ENCODE peak calls at places on chromosomes 1 and 21, in five cellular contexts. One of them, this sample, is unnamed. For H3K36me3, the result is how much of the 10 kb centered on the place peaks cover.

GRCh38 chr1:223726380-223727001 is 14.2 kb downstream of the CAPN2 start:
- DNase-seq in CD4-positive, CD25-positive, alpha-beta regulatory T cell: peak
- DNase-seq in CD8-positive, alpha-beta memory T cell: peak
- DNase-seq in stomach: peak
- DNase-seq in adipocyte: peak
- DNase-seq in this sample: no peak

GRCh38 chr21:15222711-15223110 is 157.9 kb upstream of the NRIP1 start:
- DNase-seq in CD4-positive, CD25-positive, alpha-beta regulatory T cell: no peak
- DNase-seq in CD8-positive, alpha-beta memory T cell: no peak
- DNase-seq in stomach: no peak
- DNase-seq in adipocyte: no peak
- DNase-seq in this sample: no peak

GRCh38 chr21:15875286-15875685 is 145.5 kb downstream of the USP25 start:
- DNase-seq in CD4-positive, CD25-positive, alpha-beta regulatory T cell: no peak
- DNase-seq in CD8-positive, alpha-beta memory T cell: no peak
- DNase-seq in stomach: no peak
- DNase-seq in adipocyte: no peak
- DNase-seq in this sample: no peak

GRCh38 chr1:155608888-155609225 is 1.2 kb upstream of the MSTO1 start:
- DNase-seq in CD4-positive, CD25-positive, alpha-beta regulatory T cell: no peak
- DNase-seq in CD8-positive, alpha-beta memory T cell: no peak
- DNase-seq in stomach: no peak
- DNase-seq in adipocyte: no peak
- DNase-seq in this sample: no peak

GRCh38 chr1:202998836-202999750 is 8.1 kb upstream of the TMEM183A start:
- DNase-seq in CD4-positive, CD25-positive, alpha-beta regulatory T cell: peak
- DNase-seq in CD8-positive, alpha-beta memory T cell: peak
- DNase-seq in stomach: peak
- DNase-seq in adipocyte: peak
- DNase-seq in this sample: peak

GRCh38 chr1:219066098-219066497 is 107.6 kb upstream of the LYPLAL1 start:
- DNase-seq in CD4-positive, CD25-positive, alpha-beta regulatory T cell: no peak
- DNase-seq in CD8-positive, alpha-beta memory T cell: no peak
- DNase-seq in stomach: no peak
- DNase-seq in adipocyte: no peak
- DNase-seq in this sample: no peak

GRCh38 chr1:183567584-183567983 is 22.7 kb downstream of the NCF2 start:
- DNase-seq in CD4-positive, CD25-positive, alpha-beta regulatory T cell: no peak
- DNase-seq in CD8-positive, alpha-beta memory T cell: no peak
- DNase-seq in stomach: peak
- DNase-seq in adipocyte: no peak
- DNase-seq in this sample: no peak

GRCh38 chr1:222124602-222125001 is 382.7 kb upstream of the DUSP10 start:
- DNase-seq in CD4-positive, CD25-positive, alpha-beta regulatory T cell: no peak
- DNase-seq in CD8-positive, alpha-beta memory T cell: no peak
- DNase-seq in stomach: no peak
- DNase-seq in adipocyte: no peak
- DNase-seq in this sample: no peak

GRCh38 chr1:5949074-5949760 is 43.0 kb downstream of the NPHP4 start:
- DNase-seq in CD4-positive, CD25-positive, alpha-beta regulatory T cell: no peak
- DNase-seq in CD8-positive, alpha-beta memory T cell: no peak
- DNase-seq in stomach: no peak
- DNase-seq in adipocyte: no peak
- DNase-seq in this sample: no peak

GRCh38 chr1:58785424-58786058 is 1.7 kb upstream of the JUN start:
- DNase-seq in CD4-positive, CD25-positive, alpha-beta regulatory T cell: peak
- DNase-seq in CD8-positive, alpha-beta memory T cell: peak
- DNase-seq in stomach: peak
- DNase-seq in adipocyte: no peak
- DNase-seq in this sample: no peak

GRCh38 chr21:32954353-32954752 is 71.4 kb upstream of the OLIG2 start:
- DNase-seq in CD4-positive, CD25-positive, alpha-beta regulatory T cell: no peak
- DNase-seq in CD8-positive, alpha-beta memory T cell: no peak
- DNase-seq in stomach: no peak
- DNase-seq in adipocyte: no peak
- DNase-seq in this sample: peak

GRCh38 chr21:44337941-44338895 is 972 bp downstream of the CFAP410 start:
- DNase-seq in CD4-positive, CD25-positive, alpha-beta regulatory T cell: peak
- DNase-seq in CD8-positive, alpha-beta memory T cell: peak
- DNase-seq in stomach: peak
- DNase-seq in adipocyte: peak
- DNase-seq in this sample: peak

GRCh38 chr21:16837319-16837718 is 675.5 kb upstream of the CXADR start:
- DNase-seq in CD4-positive, CD25-positive, alpha-beta regulatory T cell: no peak
- DNase-seq in CD8-positive, alpha-beta memory T cell: no peak
- DNase-seq in stomach: no peak
- DNase-seq in adipocyte: peak
- DNase-seq in this sample: peak

GRCh38 chr1:42114229-42114628 is 39.0 kb upstream of the GUCA2B start:
- DNase-seq in CD4-positive, CD25-positive, alpha-beta regulatory T cell: no peak
- DNase-seq in CD8-positive, alpha-beta memory T cell: no peak
- DNase-seq in stomach: no peak
- DNase-seq in adipocyte: no peak
- DNase-seq in this sample: no peak

GRCh38 chr1:210400043-210400840 is 71.5 kb downstream of the HHAT start:
- DNase-seq in CD4-positive, CD25-positive, alpha-beta regulatory T cell: peak
- DNase-seq in CD8-positive, alpha-beta memory T cell: peak
- DNase-seq in stomach: peak
- DNase-seq in adipocyte: peak
- DNase-seq in this sample: peak

GRCh38 chr1:8560035-8560434 is 242.1 kb downstream of the SLC45A1 start:
- DNase-seq in CD4-positive, CD25-positive, alpha-beta regulatory T cell: no peak
- DNase-seq in CD8-positive, alpha-beta memory T cell: no peak
- DNase-seq in stomach: no peak
- DNase-seq in adipocyte: no peak
- DNase-seq in this sample: no peak

GRCh38 chr1:94592566-94592920 is 51.0 kb upstream of the F3 start:
- DNase-seq in CD4-positive, CD25-positive, alpha-beta regulatory T cell: no peak
- DNase-seq in CD8-positive, alpha-beta memory T cell: no peak
- DNase-seq in stomach: no peak
- DNase-seq in adipocyte: no peak
- DNase-seq in this sample: peak

GRCh38 chr1:204637985-204638356 is 47.6 kb downstream of the LRRN2 start:
- DNase-seq in CD4-positive, CD25-positive, alpha-beta regulatory T cell: no peak
- DNase-seq in CD8-positive, alpha-beta memory T cell: no peak
- DNase-seq in stomach: no peak
- DNase-seq in adipocyte: peak
- DNase-seq in this sample: no peak

GRCh38 chr21:17491716-17492414 is 21.0 kb upstream of the CXADR start:
- DNase-seq in CD4-positive, CD25-positive, alpha-beta regulatory T cell: no peak
- DNase-seq in CD8-positive, alpha-beta memory T cell: no peak
- DNase-seq in stomach: no peak
- DNase-seq in adipocyte: peak
- DNase-seq in this sample: no peak

GRCh38 chr1:109713636-109714035 is 1.6 kb downstream of the GSTM5 start:
- DNase-seq in CD4-positive, CD25-positive, alpha-beta regulatory T cell: no peak
- DNase-seq in CD8-positive, alpha-beta memory T cell: no peak
- DNase-seq in stomach: no peak
- DNase-seq in adipocyte: no peak
- DNase-seq in this sample: no peak

GRCh38 chr21:42836767-42837301 is 42.5 kb downstream of the WDR4 start:
- DNase-seq in CD4-positive, CD25-positive, alpha-beta regulatory T cell: no peak
- DNase-seq in CD8-positive, alpha-beta memory T cell: no peak
- DNase-seq in stomach: peak
- DNase-seq in adipocyte: no peak
- DNase-seq in this sample: no peak

GRCh38 chr1:78304766-78305165 is 186.0 kb upstream of the PTGFR start:
- DNase-seq in CD4-positive, CD25-positive, alpha-beta regulatory T cell: no peak
- DNase-seq in CD8-positive, alpha-beta memory T cell: no peak
- DNase-seq in stomach: no peak
- DNase-seq in adipocyte: no peak
- DNase-seq in this sample: no peak

DNA sequence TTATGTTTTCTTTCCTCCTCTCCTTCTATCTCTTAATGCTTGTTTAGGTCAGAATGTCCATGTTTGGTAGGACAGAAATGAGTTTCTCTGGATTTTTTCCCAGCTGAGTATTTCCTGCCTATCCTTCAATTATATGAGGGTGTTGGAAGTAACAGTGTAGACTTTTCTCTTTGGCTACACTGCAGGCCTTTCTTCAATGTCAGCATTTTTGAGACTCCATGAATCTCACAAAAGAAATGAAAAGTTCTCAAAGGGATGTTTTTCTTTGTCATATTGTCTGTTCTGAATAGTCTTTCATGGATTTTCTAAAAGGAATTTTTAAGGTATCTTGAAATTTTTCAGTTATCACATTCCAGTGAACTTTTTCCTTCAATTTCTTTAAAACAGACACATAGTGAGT is 124.2 kb downstream of the MACF1 start:
- DNase-seq in CD4-positive, CD25-positive, alpha-beta regulatory T cell: no peak
- DNase-seq in CD8-positive, alpha-beta memory T cell: no peak
- DNase-seq in stomach: no peak
- DNase-seq in adipocyte: no peak
- DNase-seq in this sample: no peak
- H3K36me3 ChIP-seq in CD4-positive, CD25-positive, alpha-beta regulatory T cell: half or more
- H3K36me3 ChIP-seq in CD8-positive, alpha-beta memory T cell: half or more
- H3K36me3 ChIP-seq in stomach: half or more
- H3K36me3 ChIP-seq in adipocyte: half or more
- H3K36me3 ChIP-seq in this sample: under half

DNA sequence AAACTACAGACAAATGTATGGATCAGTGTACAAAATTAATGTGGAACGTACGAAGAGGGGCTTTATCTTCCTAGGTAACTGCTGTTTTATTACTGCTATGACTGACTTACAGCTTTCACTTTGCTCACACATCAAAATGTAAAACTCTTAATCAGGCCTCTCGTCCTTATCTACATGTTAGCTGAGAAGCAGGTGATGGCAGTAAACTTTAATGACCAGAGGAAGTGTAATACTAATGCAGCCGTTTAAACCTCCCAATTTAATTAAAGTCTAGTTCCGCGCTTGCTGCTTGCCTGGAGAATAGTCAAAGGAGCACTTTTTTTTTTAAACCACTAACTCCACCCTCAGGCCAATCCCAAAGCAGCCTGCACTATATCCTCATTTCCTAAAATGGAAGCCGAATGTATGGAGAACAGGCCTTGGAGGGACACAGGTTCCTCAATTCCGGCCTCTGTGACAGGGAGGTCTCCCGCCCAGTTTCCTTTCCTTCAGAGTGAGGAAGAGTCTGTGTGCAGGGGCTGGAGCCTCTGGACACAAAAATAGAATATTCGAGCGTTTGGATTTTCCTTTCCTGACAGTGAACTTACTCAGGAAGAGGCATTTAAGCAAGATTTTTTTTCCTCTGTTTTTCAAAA is 36.7 kb upstream of the RASAL2 start:
- DNase-seq in CD4-positive, CD25-positive, alpha-beta regulatory T cell: no peak
- DNase-seq in CD8-positive, alpha-beta memory T cell: no peak
- DNase-seq in stomach: no peak
- DNase-seq in adipocyte: no peak
- DNase-seq in this sample: no peak
- H3K4me3 ChIP-seq in CD4-positive, CD25-positive, alpha-beta regulatory T cell: no peak
- H3K4me3 ChIP-seq in CD8-positive, alpha-beta memory T cell: no peak
- H3K4me3 ChIP-seq in stomach: no peak
- H3K4me3 ChIP-seq in adipocyte: peak
- H3K4me3 ChIP-seq in this sample: no peak

DNA sequence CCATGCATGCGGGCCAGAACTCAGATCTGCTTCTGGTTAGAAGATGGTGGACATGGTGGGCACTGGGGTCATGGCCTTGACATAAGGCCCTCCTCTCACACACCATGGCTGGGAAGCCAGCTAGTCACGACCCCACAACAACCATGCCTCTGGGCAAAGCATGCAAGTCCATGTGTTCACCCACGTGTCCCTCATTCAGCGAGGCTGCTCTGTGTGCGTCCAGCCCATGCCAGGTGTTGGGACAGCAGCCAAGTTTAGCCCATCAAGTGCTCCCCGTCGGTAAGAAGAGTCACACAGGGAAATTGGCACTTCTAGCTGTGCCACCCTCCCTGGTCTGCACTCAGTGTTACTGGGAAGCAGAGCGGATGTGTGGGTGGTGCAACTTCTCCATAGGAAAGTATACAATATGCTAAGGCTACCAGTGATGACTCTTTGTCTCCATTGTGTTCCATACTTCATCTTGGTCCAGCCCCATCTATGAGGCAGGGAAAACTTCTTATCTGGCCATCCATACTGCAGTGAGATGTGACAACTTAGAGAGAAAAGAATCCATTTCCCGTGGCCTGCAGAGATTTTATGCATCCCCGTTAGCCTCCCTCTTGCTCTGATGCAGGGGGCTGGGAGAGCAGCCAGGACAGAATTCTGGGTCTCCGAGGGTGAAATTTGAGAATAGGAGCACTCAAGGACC is 198.0 kb downstream of the GRIK3 start:
- DNase-seq in CD4-positive, CD25-positive, alpha-beta regulatory T cell: no peak
- DNase-seq in CD8-positive, alpha-beta memory T cell: no peak
- DNase-seq in stomach: no peak
- DNase-seq in adipocyte: no peak
- DNase-seq in this sample: no peak
- H3K36me3 ChIP-seq in CD4-positive, CD25-positive, alpha-beta regulatory T cell: under half
- H3K36me3 ChIP-seq in CD8-positive, alpha-beta memory T cell: under half
- H3K36me3 ChIP-seq in stomach: under half
- H3K36me3 ChIP-seq in adipocyte: under half
- H3K36me3 ChIP-seq in this sample: under half

GRCh38 chr1:229433364-229434004 is 410 bp downstream of the ACTA1 start:
- DNase-seq in CD4-positive, CD25-positive, alpha-beta regulatory T cell: no peak
- DNase-seq in CD8-positive, alpha-beta memory T cell: no peak
- DNase-seq in stomach: no peak
- DNase-seq in adipocyte: no peak
- DNase-seq in this sample: no peak
- H3K4me3 ChIP-seq in CD4-positive, CD25-positive, alpha-beta regulatory T cell: no peak
- H3K4me3 ChIP-seq in CD8-positive, alpha-beta memory T cell: no peak
- H3K4me3 ChIP-seq in stomach: no peak
- H3K4me3 ChIP-seq in adipocyte: no peak
- H3K4me3 ChIP-seq in this sample: no peak

GRCh38 chr1:153152481-153152880 is 1.8 kb upstream of the SPRR2G start:
- DNase-seq in CD4-positive, CD25-positive, alpha-beta regulatory T cell: no peak
- DNase-seq in CD8-positive, alpha-beta memory T cell: no peak
- DNase-seq in stomach: no peak
- DNase-seq in adipocyte: no peak
- DNase-seq in this sample: no peak

GRCh38 chr1:153150846-153151245 is at the start of gene SPRR2G:
- DNase-seq in CD4-positive, CD25-positive, alpha-beta regulatory T cell: no peak
- DNase-seq in CD8-positive, alpha-beta memory T cell: no peak
- DNase-seq in stomach: no peak
- DNase-seq in adipocyte: no peak
- DNase-seq in this sample: no peak

DNA sequence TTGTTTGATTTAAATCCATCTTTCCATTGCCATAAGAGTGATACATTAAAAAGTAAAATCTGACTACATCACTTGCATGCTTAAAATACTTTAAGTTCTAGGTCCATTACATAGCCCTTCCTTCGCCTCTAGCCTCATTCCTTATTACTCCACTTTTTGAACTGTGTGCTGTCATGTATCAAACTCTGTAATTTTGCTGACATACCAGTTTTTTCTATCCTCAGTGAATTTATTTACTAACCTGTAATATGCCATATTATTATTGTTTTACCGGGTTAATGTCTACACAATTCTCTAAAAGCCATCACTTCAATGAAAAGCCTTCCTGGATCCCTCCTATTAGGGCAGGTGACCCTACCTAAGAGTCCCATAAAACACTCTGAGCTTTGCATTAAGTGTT is 4.9 kb upstream of the SPRR2G start:
- DNase-seq in CD4-positive, CD25-positive, alpha-beta regulatory T cell: no peak
- DNase-seq in CD8-positive, alpha-beta memory T cell: no peak
- DNase-seq in stomach: no peak
- DNase-seq in adipocyte: no peak
- DNase-seq in this sample: no peak
- H3K36me3 ChIP-seq in CD4-positive, CD25-positive, alpha-beta regulatory T cell: under half
- H3K36me3 ChIP-seq in CD8-positive, alpha-beta memory T cell: under half
- H3K36me3 ChIP-seq in stomach: under half
- H3K36me3 ChIP-seq in adipocyte: under half
- H3K36me3 ChIP-seq in this sample: under half

This sample was measured in HAP-1.